ENCODE peak calls at places on chromosomes 7 and 10, in eight cellular contexts. U is Caco-2; O is NCI-H146; J is COLO829; R is hypothalamus; Z is stimulated activated naive CD4-positive, alpha-beta T cell; P is endodermal cell; K is left colon. W is an unnamed sample.

GRCh38 chr7:101858437-101859385 is 41.3 kb downstream of the CUX1 start:
- DNase-seq in U (no peak), O (no peak), J (no peak), R (no peak), Z (no peak), P (no peak), K (no peak), W (no peak)

GRCh38 chr10:656883-657282 is 32.6 kb downstream of the DIP2C start:
- DNase-seq in U (peak; percentile 28), O (no peak), J (no peak), R (no peak), Z (no peak), P (peak; percentile 20), K (no peak), W (no peak)

GRCh38 chr7:36661135-36661840 is 63.0 kb downstream of the AOAH start:
- DNase-seq in U (no peak), O (no peak), J (no peak), R (no peak), Z (no peak), P (peak; percentile 87), K (peak; percentile 65), W (no peak)

GRCh38 chr10:116913681-116914080 is 64.4 kb downstream of the ENO4 start:
- DNase-seq in U (no peak), O (no peak), J (no peak), R (no peak), Z (no peak), P (no peak), K (no peak), W (no peak)

GRCh38 chr10:118241229-118242137 is 100.6 kb downstream of the FAM204A start:
- DNase-seq in U (peak; percentile 77), O (peak; percentile 82), J (peak; percentile 56), R (peak; percentile 73), Z (peak; percentile 9), P (peak; percentile 94), K (peak; percentile 37), W (peak; percentile 12)

GRCh38 chr10:11898372-11899066 is 75.4 kb downstream of the PROSER2 start:
- DNase-seq in U (peak; percentile 89), O (peak; percentile 80), J (no peak), R (no peak), Z (no peak), P (peak; percentile 55), K (no peak), W (no peak)

GRCh38 chr7:137993395-137993743 is 8.5 kb downstream of the CREB3L2 start:
- DNase-seq in U (no peak), O (no peak), J (no peak), R (no peak), Z (no peak), P (no peak), K (no peak), W (no peak)

GRCh38 chr10:35563266-35563891 is 41.8 kb upstream of the GJD4 start:
- DNase-seq in U (peak; percentile 65), O (peak; percentile 60), J (peak; percentile 61), R (peak; percentile 48), Z (no peak), P (peak; percentile 88), K (no peak), W (no peak)

GRCh38 chr7:44985033-44985695 is 6.3 kb upstream of the MYO1G start:
- DNase-seq in U (no peak), O (no peak), J (no peak), R (no peak), Z (no peak), P (no peak), K (no peak), W (no peak)